ENCODE peak calls at places on chromosome 9, in nine cellular contexts. X is MM.1S, U is sigmoid colon, E is bronchial epithelial cell, B is AG10803, P is left lung, D is colonic mucosa, I is AG09309, J is HepG2. W is an unnamed sample.

GRCh38 chr9:109182550-109182939 is 15.5 kb upstream of the FRRS1L start:
- DNase-seq in U (no peak), I (no peak), P (no peak), D (no peak), E (no peak), X (no peak), J (peak; percentile 43), B (no peak), W (no peak)

GRCh38 chr9:94031380-94031779 is 52.9 kb upstream of the PTPDC1 start:
- DNase-seq in E (no peak), D (no peak), U (no peak), P (no peak), X (no peak), B (peak; percentile 3), I (no peak), J (no peak), W (peak; percentile 14)

GRCh38 chr9:136533775-136534157 is 12.1 kb downstream of the NOTCH1 start:
- DNase-seq in E (peak; percentile 67), J (no peak), P (peak; percentile 82), D (peak; percentile 74), X (no peak), B (no peak), I (no peak), U (no peak), W (no peak)

GRCh38 chr9:30943446-30944232 is 1440.8 kb upstream of the ACO1 start:
- DNase-seq in I (no peak), D (no peak), X (no peak), J (no peak), P (no peak), U (peak; percentile 52), B (no peak), E (no peak), W (no peak)

GRCh38 chr9:83359039-83359438 is 179.2 kb downstream of the FRMD3 start:
- DNase-seq in I (no peak), D (no peak), U (no peak), X (no peak), B (no peak), J (no peak), P (no peak), E (no peak), W (no peak)

GRCh38 chr9:77712533-77713130 is 64.5 kb upstream of the GNA14 start:
- DNase-seq in J (peak; percentile 20), X (no peak), B (peak; percentile 87), P (no peak), I (peak; percentile 35), D (no peak), U (no peak), E (peak; percentile 75), W (peak; percentile 85)

GRCh38 chr9:108272350-108272899 is 583.4 kb downstream of the ACTL7B start:
- DNase-seq in I (no peak), D (peak; percentile 77), E (peak; percentile 47), X (peak; percentile 61), J (peak; percentile 16), P (peak; percentile 51), U (peak; percentile 72), B (peak; percentile 66), W (peak; percentile 73)

GRCh38 chr9:88215181-88216131 is 77.2 kb upstream of the SPATA31C2 start:
- DNase-seq in J (no peak), U (no peak), I (no peak), D (no peak), B (no peak), E (no peak), P (no peak), X (no peak), W (no peak)

GRCh38 chr9:7782390-7783120 is 17.0 kb downstream of the DMAC1 start:
- DNase-seq in X (no peak), D (no peak), B (peak; percentile 21), P (no peak), E (no peak), I (no peak), J (no peak), U (no peak), W (no peak)

GRCh38 chr9:136674786-136675349 is 12.2 kb downstream of the EGFL7 start:
- DNase-seq in I (no peak), B (no peak), P (peak; percentile 88), X (no peak), J (peak; percentile 82), E (no peak), U (no peak), D (peak; percentile 93), W (peak; percentile 38)

GRCh38 chr9:117783828-117784227 is 79.6 kb downstream of the TLR4 start:
- DNase-seq in I (no peak), X (peak; percentile 92), U (no peak), P (no peak), E (no peak), D (peak; percentile 46), J (no peak), B (no peak), W (no peak)

GRCh38 chr9:109086221-109086620 is 33.5 kb downstream of the TMEM245 start:
- DNase-seq in U (no peak), J (no peak), B (no peak), X (no peak), E (peak; percentile 63), D (no peak), P (no peak), I (no peak), W (peak; percentile 44)

GRCh38 chr9:1941989-1942388 is 73.2 kb upstream of the SMARCA2 start:
- DNase-seq in I (no peak), X (no peak), B (peak; percentile 23), J (no peak), U (no peak), D (no peak), E (no peak), P (no peak), W (peak; percentile 11)

GRCh38 chr9:136615631-136616306 is 46.9 kb upstream of the EGFL7 start:
- DNase-seq in X (no peak), J (no peak), E (no peak), U (no peak), D (peak; percentile 21), P (no peak), B (no peak), I (no peak), W (no peak)

GRCh38 chr9:136058801-136059302 is 36.2 kb downstream of the NACC2 start:
- DNase-seq in E (no peak), I (no peak), D (no peak), U (peak; percentile 56), P (no peak), J (no peak), B (no peak), X (no peak), W (no peak)

GRCh38 chr9:69857131-69857530 is 36.5 kb downstream of the CFAP95 start:
- DNase-seq in E (peak; percentile 59), J (no peak), P (no peak), X (no peak), I (peak; percentile 40), B (peak; percentile 89), D (no peak), U (no peak), W (peak; percentile 73)

GRCh38 chr9:87382902-87383301 is 114.8 kb upstream of the DAPK1 start:
- DNase-seq in D (no peak), B (peak; percentile 40), X (no peak), I (peak; percentile 74), P (no peak), J (no peak), E (peak; percentile 72), U (no peak), W (peak; percentile 83)

GRCh38 chr9:131678499-131679111 is 61.3 kb downstream of the RAPGEF1 start:
- DNase-seq in E (peak; percentile 97), D (no peak), B (peak; percentile 96), I (peak; percentile 90), J (peak; percentile 56), P (peak; percentile 85), X (peak; percentile 96), U (peak; percentile 90), W (peak; percentile 89)
- H3K4me3 ChIP-seq in E (no peak overlapping the region), D (no peak overlapping the region), B (no peak overlapping the region), I (peak overlapping the region; percentile 25), J (no peak overlapping the region), P (no peak overlapping the region), X (peak overlapping the region; percentile 56), U (no peak overlapping the region), W (no peak overlapping the region)

GRCh38 chr9:120713257-120714087 is 798 bp downstream of the MEGF9 start:
- DNase-seq in P (peak; percentile 43), B (no peak), I (no peak), U (peak; percentile 72), D (peak; percentile 39), X (peak; percentile 12), J (no peak), E (no peak), W (no peak)
- TF ChIP-seq CTCF in P (peak; percentile 56), B (peak; percentile 35), I (no peak), U (no peak), D (no peak), X (no peak), J (no peak), E (no peak), W (peak; percentile 7)

DNA sequence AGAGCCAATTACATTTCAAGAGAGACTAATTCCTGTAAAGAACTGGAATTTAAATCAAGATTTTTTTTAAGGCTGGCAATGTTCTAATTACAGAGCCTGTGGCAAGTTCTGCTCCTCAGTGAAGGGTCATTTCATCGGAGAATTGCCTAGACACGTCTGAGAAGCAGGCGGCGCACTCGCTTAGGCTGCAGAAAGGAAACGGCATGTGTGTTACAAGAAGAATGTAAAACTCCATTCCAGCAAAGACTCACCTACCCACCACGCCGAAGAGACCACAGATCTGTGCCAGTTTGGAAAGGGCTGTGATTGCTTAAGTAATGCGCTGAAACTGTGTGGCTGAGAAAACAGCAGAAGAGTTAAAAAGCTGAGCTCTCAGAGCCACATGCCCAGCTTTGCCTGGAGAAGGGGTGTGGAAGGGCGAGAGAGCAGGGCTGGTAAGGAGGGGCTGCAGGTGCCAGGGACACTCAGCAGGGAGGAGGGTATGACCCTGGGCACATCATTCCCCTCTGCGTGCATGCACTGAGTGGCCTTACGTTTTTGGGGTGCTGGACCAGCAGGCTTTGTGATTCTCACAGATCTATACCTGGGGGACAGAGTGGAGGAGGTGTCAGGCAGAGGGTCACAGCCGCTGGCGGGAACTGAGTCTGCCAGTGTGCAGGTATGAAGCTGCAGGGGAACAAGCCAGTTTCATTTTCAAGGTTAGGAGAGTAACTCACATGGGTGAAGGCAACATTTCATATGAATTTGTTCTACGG is 17.8 kb upstream of the SLC25A51 start:
- DNase-seq in J (no peak), D (no peak), B (no peak), U (peak; percentile 55), I (no peak), X (peak; percentile 41), E (peak; percentile 88), P (peak; percentile 44), W (no peak)
- H3K4me3 ChIP-seq in J (no peak overlapping the region), D (no peak overlapping the region), B (no peak overlapping the region), U (no peak overlapping the region), I (no peak overlapping the region), X (peak overlapping the region; percentile 54), E (no peak overlapping the region), P (no peak overlapping the region), W (no peak overlapping the region)

DNA sequence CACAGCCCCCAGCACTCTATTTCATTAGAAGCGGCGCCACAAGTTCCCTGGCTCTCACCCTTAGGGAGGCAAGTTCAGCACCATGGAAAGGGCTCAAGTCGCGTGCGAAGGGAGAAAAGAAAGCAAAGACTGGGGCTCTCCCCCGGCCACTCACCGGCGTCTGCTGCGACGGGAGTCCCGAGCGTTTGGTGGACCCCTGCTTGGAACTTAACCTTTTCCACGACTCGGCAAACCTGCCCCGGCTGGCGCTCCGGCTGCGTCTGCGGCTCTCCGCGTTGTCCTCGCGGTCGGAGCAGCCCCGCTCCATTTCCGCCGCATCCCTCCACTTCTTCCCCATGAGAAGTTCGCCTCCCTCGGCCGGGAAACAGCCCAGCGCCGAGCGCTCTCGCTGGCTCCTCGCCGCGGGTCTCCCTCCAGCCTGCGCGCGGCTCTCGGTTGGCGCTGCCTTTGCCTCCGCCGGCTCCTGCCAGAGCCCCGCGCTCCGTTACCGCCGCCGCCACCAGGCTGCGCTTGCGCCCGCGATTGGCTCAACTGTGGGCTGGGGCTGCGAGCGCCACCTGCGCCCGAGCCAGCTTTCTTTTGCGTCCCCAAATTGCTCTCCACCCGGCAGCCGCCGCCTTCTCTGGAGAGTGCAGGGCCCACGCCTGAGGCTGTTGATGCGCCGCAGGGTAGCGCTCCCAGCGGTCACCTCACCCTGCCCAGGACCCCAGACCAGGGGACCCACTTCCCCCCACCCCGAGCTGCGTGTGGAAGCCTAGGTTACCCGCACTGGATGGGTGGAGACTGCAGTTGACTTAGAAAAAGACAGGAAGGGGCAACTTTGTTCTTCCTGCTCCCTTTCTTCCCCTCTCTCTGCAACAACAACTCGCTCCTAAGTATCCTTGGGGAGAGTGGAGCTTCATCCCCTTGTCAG is 321.6 kb downstream of the CEMIP2 start:
- DNase-seq in D (peak; percentile 45), U (no peak), E (peak; percentile 33), X (peak; percentile 66), P (peak; percentile 43), J (peak; percentile 47), I (peak; percentile 1), B (peak; percentile 38), W (peak; percentile 68)
- TF ChIP-seq CTCF in D (no peak), U (no peak), E (peak; percentile 28), X (peak; percentile 35), P (no peak), J (peak; percentile 34), I (no peak), B (no peak), W (no peak)